ENCODE peak calls at places on chromosomes 5 and 9, in nine cellular contexts. A, W, K, G, M, B, X, E and Z are unnamed samples.

GRCh38 chr5:128237504-128237903 is 153.9 kb downstream of the SLC12A2 start:
- DNase-seq in B (no peak), M (no peak), W (no peak), E (no peak), K (no peak), A (no peak), X (no peak), G (no peak), Z (no peak)

GRCh38 chr9:79581388-79581787 is 9.6 kb downstream of the TLE4 start:
- DNase-seq in K (no peak), B (no peak), W (no peak), X (peak), G (no peak), E (no peak), A (no peak), M (no peak), Z (no peak)

GRCh38 chr5:131957721-131958483 is 12.4 kb upstream of the MEIKIN start:
- DNase-seq in E (peak), M (no peak), G (no peak), W (no peak), X (no peak), K (no peak), A (no peak), B (no peak), Z (no peak)

GRCh38 chr5:173204185-173204979 is 30.6 kb downstream of the NKX2-5 start:
- DNase-seq in W (no peak), B (no peak), X (peak), G (no peak), K (peak), M (no peak), E (no peak), A (no peak), Z (no peak)

GRCh38 chr5:136191304-136192014 is 1.5 kb downstream of the SMIM32 start:
- DNase-seq in E (peak), K (no peak), M (no peak), X (peak), G (peak), W (no peak), B (no peak), A (no peak), Z (no peak)

GRCh38 chr9:18849186-18849724 is 183.8 kb downstream of the SAXO1 start:
- DNase-seq in A (no peak), B (no peak), X (no peak), W (no peak), E (no peak), K (no peak), M (no peak), G (no peak), Z (no peak)

GRCh38 chr9:131603711-131604439 is 58.6 kb downstream of the PRRT1B start:
- DNase-seq in M (no peak), K (no peak), A (no peak), W (no peak), B (no peak), X (no peak), G (no peak), E (no peak), Z (no peak)

GRCh38 chr5:113232667-113233066 is 202.1 kb downstream of the TSSK1B start:
- DNase-seq in K (no peak), E (no peak), W (no peak), X (no peak), M (no peak), A (no peak), G (no peak), B (no peak), Z (no peak)

GRCh38 chr9:115551396-115551795 is 433.4 kb upstream of the TNC start:
- DNase-seq in K (no peak), M (no peak), G (no peak), E (no peak), A (no peak), W (no peak), X (peak), B (no peak), Z (no peak)

GRCh38 chr5:55226934-55227737 is at the start of gene MCIDAS:
- DNase-seq in A (no peak), W (no peak), B (peak), M (no peak), E (peak), G (peak), K (peak), X (peak), Z (no peak)

GRCh38 chr9:129888085-129888808 is 53.0 kb downstream of the USP20 start:
- DNase-seq in E (no peak), W (peak), X (no peak), M (peak), A (peak), G (no peak), B (peak), K (no peak), Z (no peak)

GRCh38 chr5:93307557-93307956 is 273.5 kb downstream of the NR2F1-AS1 start:
- DNase-seq in X (no peak), E (no peak), W (no peak), B (no peak), K (no peak), M (no peak), A (no peak), G (no peak), Z (no peak)

GRCh38 chr5:65141487-65141886 is 340.2 kb downstream of the ADAMTS6 start:
- DNase-seq in G (no peak), W (no peak), B (no peak), M (no peak), X (no peak), E (no peak), K (no peak), A (no peak), Z (no peak)

GRCh38 chr5:127858116-127858784 is 155.1 kb downstream of the CCDC192 start:
- DNase-seq in E (no peak), W (no peak), X (peak), M (no peak), A (no peak), K (peak), B (no peak), G (no peak), Z (no peak)

GRCh38 chr5:135343417-135343816 is 55.6 kb downstream of the MACROH2A1 start:
- DNase-seq in G (no peak), K (no peak), E (no peak), A (no peak), B (no peak), X (no peak), M (no peak), W (no peak), Z (no peak)

GRCh38 chr5:173451651-173452050 is 123.4 kb upstream of the STC2 start:
- DNase-seq in K (no peak), M (no peak), B (no peak), E (no peak), G (no peak), X (no peak), A (no peak), W (no peak), Z (no peak)